ENCODE peak calls at places on chromosome 1, in six cellular contexts. D, B, F, O, V and I are unnamed samples.
A peak's percentile ranks its signal among the peaks of the same experiment; 100 is the strongest.

GRCh38 chr1:181021811-181022434 is 747 bp downstream of the STX6 start:
- DNase-seq in O (peak; percentile 91), B (peak; percentile 62), F (peak; percentile 73), V (peak; percentile 80), D (peak; percentile 77), I (peak; percentile 46)

GRCh38 chr1:54614024-54614423 is 9.3 kb downstream of the FAM151A start:
- DNase-seq in V (no peak), O (no peak), D (no peak), B (no peak), F (no peak), I (no peak)

GRCh38 chr1:232428781-232429530 is 201.0 kb downstream of the SIPA1L2 start:
- DNase-seq in V (peak; percentile 28), O (no peak), B (no peak), D (no peak), F (no peak), I (no peak)

GRCh38 chr1:191151321-191151807 is 673.7 kb upstream of the BRINP3 start:
- DNase-seq in F (no peak), V (no peak), B (peak; percentile 9), O (no peak), D (no peak), I (no peak)

GRCh38 chr1:155466996-155467395 is 95.6 kb downstream of the ASH1L start:
- DNase-seq in F (peak; percentile 72), D (no peak), V (peak; percentile 60), O (peak; percentile 83), B (no peak), I (no peak)

GRCh38 chr1:162302660-162303344 is 73.9 kb downstream of the SPATA46 start:
- DNase-seq in V (peak; percentile 17), B (no peak), F (peak; percentile 72), O (peak; percentile 74), D (no peak), I (peak; percentile 81)

GRCh38 chr1:200411406-200412257 is 1.8 kb upstream of the ZNF281 start:
- DNase-seq in O (no peak), V (no peak), F (no peak), B (no peak), D (no peak), I (no peak)

GRCh38 chr1:161864577-161864976 is 98.5 kb downstream of the ATF6 start:
- DNase-seq in V (peak; percentile 62), F (peak; percentile 24), O (peak; percentile 4), B (no peak), D (no peak), I (no peak)

GRCh38 chr1:211377539-211378461 is 51.2 kb downstream of the TRAF5 start:
- DNase-seq in O (peak; percentile 39), V (no peak), F (no peak), B (no peak), D (no peak), I (no peak)
- H3K4me3 ChIP-seq in O (no peak overlapping the region), V (no peak overlapping the region), F (no peak overlapping the region), B (no peak overlapping the region), D (no peak overlapping the region), I (no peak overlapping the region)

GRCh38 chr1:159896086-159896930 is 3.7 kb downstream of the CFAP45 start:
- DNase-seq in V (no peak), F (no peak), B (no peak), O (no peak), D (peak; percentile 50), I (no peak)
- TF ChIP-seq CTCF in V (no peak), F (no peak), B (no peak), O (no peak), D (no peak), I (no peak)

GRCh38 chr1:34867421-34867820 is 7.9 kb upstream of the SMIM12 start:
- DNase-seq in F (no peak), D (no peak), B (no peak), O (no peak), V (no peak), I (no peak)

GRCh38 chr1:34865573-34865972 is 6.0 kb upstream of the SMIM12 start:
- DNase-seq in D (no peak), V (no peak), B (no peak), F (no peak), O (no peak), I (no peak)

GRCh38 chr1:34868230-34869049 is 8.9 kb upstream of the SMIM12 start:
- DNase-seq in V (no peak), D (no peak), O (no peak), F (no peak), B (no peak), I (no peak)

GRCh38 chr1:34865981-34866761 is 6.6 kb upstream of the SMIM12 start:
- DNase-seq in F (peak; percentile 61), V (peak; percentile 77), D (peak; percentile 85), O (peak; percentile 58), B (peak; percentile 88), I (no peak)

GRCh38 chr1:34866762-34867109 is 7.2 kb upstream of the SMIM12 start:
- DNase-seq in F (no peak), O (no peak), D (no peak), B (no peak), V (no peak), I (no peak)
- H3K4me3 ChIP-seq in F (peak overlapping the region; percentile 68), O (peak overlapping the region; percentile 68), D (peak overlapping the region; percentile 77), B (peak overlapping the region; percentile 81), V (peak overlapping the region; percentile 68), I (peak overlapping the region; percentile 58)

GRCh38 chr1:239803666-239804228 is 287.9 kb upstream of the FMN2 start:
- DNase-seq in D (no peak), F (no peak), O (no peak), V (no peak), B (no peak), I (no peak)

GRCh38 chr1:239805042-239805441 is 286.6 kb upstream of the FMN2 start:
- DNase-seq in D (no peak), V (no peak), F (no peak), O (peak; percentile 11), B (no peak), I (no peak)

GRCh38 chr1:239804265-239804664 is 287.4 kb upstream of the FMN2 start:
- DNase-seq in B (no peak), F (no peak), O (no peak), D (no peak), V (no peak), I (no peak)

GRCh38 chr1:239805888-239806772 is 285.6 kb upstream of the FMN2 start:
- DNase-seq in B (no peak), D (no peak), O (no peak), F (no peak), V (no peak), I (no peak)

GRCh38 chr1:239806900-239807299 is 284.8 kb upstream of the FMN2 start:
- DNase-seq in B (no peak), V (no peak), D (no peak), F (no peak), O (no peak), I (no peak)
- TF ChIP-seq CTCF in B (no peak), V (no peak), D (no peak), F (no peak), O (no peak), I (no peak)

GRCh38 chr1:19483261-19483660 is 2.1 kb downstream of the CAPZB start:
- DNase-seq in F (no peak), D (no peak), O (no peak), B (no peak), V (no peak), I (no peak)

GRCh38 chr1:19483691-19484090 is 1.6 kb downstream of the CAPZB start:
- DNase-seq in V (no peak), F (no peak), O (no peak), D (no peak), B (no peak), I (no peak)

GRCh38 chr1:19479351-19480120 is 5.8 kb downstream of the CAPZB start:
- DNase-seq in B (no peak), D (no peak), F (no peak), O (no peak), V (no peak), I (no peak)

GRCh38 chr1:19480282-19480681 is 5.1 kb downstream of the CAPZB start:
- DNase-seq in B (no peak), O (no peak), D (no peak), F (no peak), V (no peak), I (no peak)

DNA sequence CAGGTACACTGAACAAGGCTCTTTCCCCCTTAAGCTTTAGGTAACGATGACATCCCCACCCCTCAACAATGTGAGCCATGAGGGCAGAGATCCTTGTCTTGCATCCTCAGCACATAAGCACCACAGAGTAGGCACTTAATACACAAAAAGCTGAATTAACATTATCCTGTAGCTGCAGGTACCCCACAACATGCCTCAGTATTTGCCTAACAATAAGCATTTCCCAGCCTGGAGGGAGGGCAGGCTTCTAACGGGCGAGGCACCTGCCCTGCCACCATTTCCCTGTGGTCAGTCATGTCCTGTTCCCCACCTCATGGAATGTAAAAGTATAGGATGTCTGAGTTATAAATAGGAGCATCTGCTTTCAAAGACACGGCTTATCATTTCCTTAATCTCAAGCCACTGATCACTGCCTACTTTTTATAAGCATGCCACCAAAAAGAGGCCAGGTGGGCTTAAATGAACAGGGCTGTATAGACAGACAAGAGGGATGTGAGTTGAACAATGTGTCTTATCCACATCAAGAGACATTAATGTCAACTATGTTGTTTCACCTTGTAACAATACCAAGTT is 3.4 kb downstream of the CAPZB start:
- DNase-seq in B (no peak), F (no peak), V (no peak), O (no peak), D (no peak), I (no peak)
- H3K4me3 ChIP-seq in B (no peak overlapping the region), F (no peak overlapping the region), V (no peak overlapping the region), O (no peak overlapping the region), D (no peak overlapping the region), I (no peak overlapping the region)

GRCh38 chr1:14769486-14770274 is 171.2 kb downstream of the KAZN start:
- DNase-seq in B (no peak), D (no peak), V (no peak), F (no peak), O (no peak), I (no peak)
- TF ChIP-seq CTCF in B (no peak), D (no peak), V (no peak), F (no peak), O (no peak), I (no peak)

GRCh38 chr1:15961492-15961891 is 14.4 kb downstream of the ZBTB17 start:
- DNase-seq in D (no peak), F (no peak), V (no peak), B (no peak), O (no peak), I (no peak)

GRCh38 chr1:15963968-15964648 is 11.8 kb downstream of the ZBTB17 start:
- DNase-seq in F (no peak), D (no peak), V (no peak), O (no peak), B (no peak), I (no peak)

GRCh38 chr1:15962176-15962575 is 13.7 kb downstream of the ZBTB17 start:
- DNase-seq in D (no peak), B (no peak), V (no peak), O (no peak), F (no peak), I (no peak)

GRCh38 chr1:15963363-15963967 is 12.4 kb downstream of the ZBTB17 start:
- DNase-seq in D (no peak), B (no peak), F (no peak), O (no peak), V (no peak), I (no peak)

GRCh38 chr1:15962671-15963362 is 13.1 kb downstream of the ZBTB17 start:
- DNase-seq in V (no peak), B (no peak), O (no peak), F (no peak), D (no peak), I (no peak)
- H3K4me3 ChIP-seq in V (no peak overlapping the region), B (no peak overlapping the region), O (no peak overlapping the region), F (no peak overlapping the region), D (no peak overlapping the region), I (no peak overlapping the region)